ENCODE peak calls at places on chromosomes 7 and 10, in four cellular contexts. P is OCI-LY7, K is GM23338, O is A549. M is an unnamed sample. For H3K4me1, the result is how much of the 10 kb centered on the place peaks cover.

GRCh38 chr7:55964802-55965470 is 551 bp downstream of the NIPSNAP2 start:
- DNase-seq in P (peak), K (peak), O (peak), M (no peak)

GRCh38 chr7:39529582-39529981 is 36.6 kb upstream of the YAE1 start:
- DNase-seq in P (no peak), K (no peak), O (no peak), M (no peak)

GRCh38 chr7:11300231-11300630 is 326.6 kb downstream of the PHF14 start:
- DNase-seq in P (no peak), K (no peak), O (no peak), M (no peak)

GRCh38 chr10:129707406-129708388 is 240.7 kb downstream of the MGMT start:
- DNase-seq in P (no peak), K (no peak), O (no peak), M (no peak)

GRCh38 chr10:125562737-125563136 is 120.2 kb downstream of the TEX36 start:
- DNase-seq in P (no peak), K (peak), O (peak), M (no peak)

GRCh38 chr10:43173120-43173519 is 34.9 kb downstream of the CSGALNACT2 start:
- DNase-seq in P (no peak), K (no peak), O (no peak), M (no peak)

GRCh38 chr7:70361821-70362220 is 763.5 kb downstream of the AUTS2 start:
- DNase-seq in P (no peak), K (no peak), O (no peak), M (no peak)

GRCh38 chr10:50431118-50431517 is 179.8 kb upstream of the ASAH2 start:
- DNase-seq in P (no peak), K (no peak), O (no peak), M (no peak)

GRCh38 chr10:132971448-132972148 is 29.2 kb upstream of the CFAP46 start:
- DNase-seq in P (no peak), K (peak), O (no peak), M (no peak)

GRCh38 chr10:132134541-132135397 is 52.0 kb upstream of the DPYSL4 start:
- DNase-seq in P (no peak), K (no peak), O (no peak), M (no peak)

GRCh38 chr10:52740913-52741675 is 31.5 kb downstream of the MBL2 start:
- DNase-seq in P (peak), K (peak), O (peak), M (no peak)

GRCh38 chr10:127798116-127798515 is 61.1 kb downstream of the FOXI2 start:
- DNase-seq in P (no peak), K (no peak), O (no peak), M (no peak)

GRCh38 chr7:144728556-144728955 is 107.3 kb downstream of the TPK1 start:
- DNase-seq in P (no peak), K (no peak), O (no peak), M (no peak)

GRCh38 chr10:97481071-97481470 is 17.2 kb downstream of the MMS19 start:
- DNase-seq in P (no peak), K (no peak), O (no peak), M (peak)

GRCh38 chr10:1243486-1244182 is 187.4 kb downstream of the WDR37 start:
- DNase-seq in P (no peak), K (peak), O (no peak), M (no peak)

GRCh38 chr10:16732376-16732775 is 84.8 kb downstream of the RSU1 start:
- DNase-seq in P (no peak), K (no peak), O (no peak), M (no peak)

GRCh38 chr7:87564290-87564963 is 36.3 kb downstream of the ABCB1 start:
- DNase-seq in P (peak), K (peak), O (peak), M (no peak)

GRCh38 chr10:86056632-86057031 is 310.0 kb downstream of the GRID1 start:
- DNase-seq in P (no peak), K (no peak), O (no peak), M (no peak)

GRCh38 chr10:70729763-70730357 is 55.3 kb downstream of the TBATA start:
- DNase-seq in P (no peak), K (no peak), O (no peak), M (no peak)

GRCh38 chr7:85102813-85103350 is 84.0 kb downstream of the SEMA3D start:
- DNase-seq in P (no peak), K (no peak), O (no peak), M (no peak)

GRCh38 chr7:66697451-66698438 is 42.8 kb upstream of the RABGEF1 start:
- DNase-seq in P (no peak), K (no peak), O (no peak), M (no peak)

GRCh38 chr7:134502463-134502862 is 24.9 kb upstream of the AKR1B10 start:
- DNase-seq in P (no peak), K (no peak), O (no peak), M (no peak)

GRCh38 chr10:73653701-73654100 is 2.1 kb downstream of the SYNPO2L start:
- DNase-seq in P (peak), K (peak), O (peak), M (no peak)

GRCh38 chr7:111942450-111943081 is 263.6 kb downstream of the DOCK4 start:
- DNase-seq in P (no peak), K (no peak), O (no peak), M (no peak)

GRCh38 chr7:80247144-80247543 is 112.5 kb downstream of the GNAI1 start:
- DNase-seq in P (no peak), K (no peak), O (no peak), M (no peak)

DNA sequence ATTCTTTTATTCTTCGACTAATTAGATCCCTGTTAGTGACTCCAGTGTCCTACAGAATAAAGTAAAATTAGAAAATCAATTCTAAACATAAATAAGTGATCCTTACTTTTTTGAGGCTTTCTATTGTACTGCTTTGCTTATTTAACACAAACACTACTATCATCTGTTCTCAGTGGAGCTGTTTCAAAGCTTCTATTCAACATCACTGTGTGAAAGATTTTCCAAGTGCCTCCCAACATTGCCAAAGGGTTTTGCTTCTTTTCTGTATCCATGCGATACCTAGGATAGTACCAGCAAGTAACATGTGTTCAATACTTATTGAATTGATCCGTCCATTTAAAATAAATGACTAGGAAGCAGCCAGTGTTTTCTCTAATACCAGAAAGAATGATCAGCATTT is 125.7 kb downstream of the ARHGAP21 start:
- DNase-seq in P (no peak), K (no peak), O (no peak), M (no peak)
- H3K4me1 ChIP-seq in P (under half), K (under half), O (under half), M (under half)

GRCh38 chr7:116423499-116423898 is 76.0 kb upstream of the CAV2 start:
- DNase-seq in P (no peak), K (no peak), O (no peak), M (no peak)
- H3K4me1 ChIP-seq in P (under half), K (under half), O (half or more), M (under half)

GRCh38 chr7:5243295-5243694 is 39.4 kb upstream of the SLC29A4 start:
- DNase-seq in P (no peak), K (no peak), O (no peak), M (no peak)
- H3K4me1 ChIP-seq in P (under half), K (under half), O (under half), M (under half)

GRCh38 chr7:23603632-23604295 is 6.6 kb downstream of the CCDC126 start:
- DNase-seq in P (no peak), K (no peak), O (no peak), M (no peak)

GRCh38 chr7:23600251-23600650 is 3.1 kb downstream of the CCDC126 start:
- DNase-seq in P (no peak), K (peak), O (no peak), M (no peak)

GRCh38 chr7:23598321-23598720 is 1.1 kb downstream of the CCDC126 start:
- DNase-seq in P (no peak), K (peak), O (no peak), M (no peak)

GRCh38 chr7:23607130-23607529 is 9.9 kb downstream of the CCDC126 start:
- DNase-seq in P (no peak), K (no peak), O (no peak), M (no peak)

DNA sequence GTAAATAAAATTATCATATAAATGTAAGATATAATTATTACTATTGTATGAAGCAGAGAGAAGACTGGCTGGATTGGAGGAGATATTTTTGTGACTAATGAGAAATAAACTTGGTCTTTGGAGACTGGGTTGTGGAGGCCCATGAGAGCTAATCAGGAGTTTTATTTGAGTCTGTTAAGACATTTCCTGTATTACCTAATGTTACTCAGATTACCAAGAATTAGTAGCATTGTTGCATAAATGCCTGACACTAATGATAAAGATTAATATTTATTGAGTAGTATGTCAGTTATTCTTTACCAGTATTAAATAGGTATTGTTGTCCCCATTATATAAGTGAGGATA is 7.1 kb downstream of the CCDC126 start:
- DNase-seq in P (no peak), K (no peak), O (no peak), M (no peak)
- H3K4me1 ChIP-seq in P (under half), K (under half), O (under half), M (under half)

DNA sequence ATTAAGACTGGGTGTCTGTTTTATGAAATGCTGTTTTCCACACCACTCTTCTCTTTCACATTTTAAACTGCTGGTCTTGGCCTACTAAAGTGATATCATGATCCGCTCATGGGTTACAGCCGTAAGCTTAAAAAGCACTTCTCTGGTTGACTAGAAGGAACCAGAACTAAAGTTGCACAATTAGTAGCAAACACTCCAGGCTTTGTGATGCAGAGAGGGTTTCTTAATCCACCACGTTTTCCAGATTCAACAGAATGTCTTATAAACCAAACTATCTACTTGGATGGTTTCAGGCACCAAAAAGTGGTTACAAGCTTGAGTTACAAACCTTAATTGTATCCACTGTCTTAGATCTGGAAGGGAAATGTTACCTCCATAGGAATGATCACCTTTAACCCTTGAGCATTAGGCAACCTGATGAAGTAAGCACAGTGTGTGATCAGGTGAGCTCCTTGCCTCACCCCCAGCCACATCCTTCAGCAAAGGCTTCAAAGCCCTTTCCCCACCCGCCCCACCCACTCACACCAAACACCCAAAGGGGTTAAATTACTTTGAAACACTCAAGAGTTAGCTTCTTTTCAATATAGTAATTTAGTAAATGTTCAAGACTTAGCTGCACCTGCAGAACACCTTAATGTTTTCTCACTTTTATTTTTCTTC is 3.5 kb downstream of the ELMO1 start:
- DNase-seq in P (no peak), K (no peak), O (no peak), M (no peak)
- H3K4me1 ChIP-seq in P (under half), K (under half), O (under half), M (under half)

M was measured in keratinocyte.